ENCODE peak calls at places on chromosomes 2 and 18, in seven cellular contexts. I, H, Z, L, B, T and K are unnamed samples.

GRCh38 chr2:64624108-64624610 is 29.6 kb downstream of the SERTAD2 start:
- DNase-seq in I (no peak), H (no peak), Z (no peak), L (no peak), B (no peak), T (no peak), K (no peak)

GRCh38 chr2:46706264-46706983 is 209.2 kb downstream of the MCFD2 start:
- DNase-seq in I (no peak), H (no peak), Z (no peak), L (no peak), B (no peak), T (no peak), K (no peak)

GRCh38 chr2:168311265-168311925 is 64.0 kb upstream of the STK39 start:
- DNase-seq in I (no peak), H (no peak), Z (no peak), L (no peak), B (no peak), T (no peak), K (no peak)

GRCh38 chr18:23614891-23615290 is 28.6 kb upstream of the NPC1 start:
- DNase-seq in I (no peak), H (no peak), Z (no peak), L (no peak), B (no peak), T (no peak), K (no peak)

GRCh38 chr2:241465543-241465942 is 42.8 kb downstream of the STK25 start:
- DNase-seq in I (no peak), H (no peak), Z (no peak), L (no peak), B (no peak), T (no peak), K (no peak)

GRCh38 chr18:9387891-9388290 is 53.3 kb downstream of the TWSG1 start:
- DNase-seq in I (no peak), H (no peak), Z (no peak), L (no peak), B (no peak), T (no peak), K (no peak)

GRCh38 chr18:13222371-13223281 is 4.1 kb downstream of the LDLRAD4 start:
- DNase-seq in I (no peak), H (peak), Z (no peak), L (no peak), B (no peak), T (peak), K (no peak)

GRCh38 chr18:61854578-61854977 is 38.2 kb downstream of the RNF152 start:
- DNase-seq in I (no peak), H (peak), Z (no peak), L (no peak), B (no peak), T (no peak), K (no peak)

GRCh38 chr2:174931724-174932123 is 73.5 kb downstream of the CHN1 start:
- DNase-seq in I (no peak), H (no peak), Z (peak), L (no peak), B (no peak), T (no peak), K (no peak)

GRCh38 chr18:53991202-53991601 is 233.3 kb downstream of the MBD2 start:
- DNase-seq in I (no peak), H (no peak), Z (peak), L (no peak), B (no peak), T (no peak), K (no peak)